ENCODE peak calls at places on chromosomes 6 and 20, in ten cellular contexts. R, W, E, H, O, G, P, M, J and X are unnamed samples. For H3K4me1, the result is how much of the 10 kb centered on the place peaks cover.

GRCh38 chr20:60718743-60719142 is 533.3 kb upstream of the CDH4 start:
- DNase-seq in R (no peak), W (no peak), E (no peak), H (no peak), O (no peak), G (no peak), P (no peak), M (peak), J (peak), X (no peak)

GRCh38 chr6:82551831-82552230 is 188.2 kb downstream of the TPBG start:
- DNase-seq in R (no peak), W (no peak), E (no peak), H (no peak), O (no peak), G (no peak), P (no peak), M (no peak), J (no peak), X (no peak)

GRCh38 chr6:134495203-134495892 is 177.4 kb upstream of the SGK1 start:
- DNase-seq in R (no peak), W (no peak), E (no peak), H (no peak), O (no peak), G (no peak), P (no peak), M (no peak), J (no peak), X (no peak)

GRCh38 chr6:1602356-1602713 is 7.4 kb upstream of the FOXC1 start:
- DNase-seq in R (no peak), W (no peak), E (no peak), H (no peak), O (no peak), G (no peak), P (peak), M (no peak), J (no peak), X (no peak)

GRCh38 chr6:135820340-135820739 is 31.2 kb upstream of the PDE7B start:
- DNase-seq in R (no peak), W (no peak), E (no peak), H (no peak), O (no peak), G (no peak), P (no peak), M (no peak), J (no peak), X (no peak)

GRCh38 chr6:46044876-46045617 is 29.4 kb upstream of the CLIC5 start:
- DNase-seq in R (no peak), W (peak), E (peak), H (peak), O (no peak), G (no peak), P (no peak), M (no peak), J (peak), X (no peak)

GRCh38 chr20:49794336-49795124 is 18.1 kb upstream of the SLC9A8 start:
- DNase-seq in R (peak), W (peak), E (no peak), H (no peak), O (no peak), G (peak), P (no peak), M (no peak), J (no peak), X (no peak)

GRCh38 chr6:113595921-113596376 is 261.2 kb upstream of the MARCKS start:
- DNase-seq in R (no peak), W (no peak), E (peak), H (no peak), O (no peak), G (peak), P (no peak), M (no peak), J (no peak), X (no peak)

GRCh38 chr20:354298-354977 is 7.5 kb downstream of the NRSN2 start:
- DNase-seq in R (peak), W (no peak), E (peak), H (peak), O (peak), G (peak), P (peak), M (peak), J (peak), X (peak)

GRCh38 chr6:116595247-116595646 is 21.0 kb upstream of the RSPH4A start:
- DNase-seq in R (no peak), W (no peak), E (no peak), H (no peak), O (no peak), G (no peak), P (no peak), M (no peak), J (no peak), X (no peak)

GRCh38 chr6:110399219-110400071 is 15.9 kb downstream of the DDO start:
- DNase-seq in R (no peak), W (no peak), E (no peak), H (no peak), O (no peak), G (no peak), P (no peak), M (no peak), J (no peak), X (no peak)

GRCh38 chr6:117547688-117548621 is 54.4 kb downstream of the GOPC start:
- DNase-seq in R (peak), W (no peak), E (peak), H (peak), O (peak), G (peak), P (peak), M (no peak), J (no peak), X (no peak)

GRCh38 chr6:130632897-130633296 is 194.3 kb upstream of the SMLR1 start:
- DNase-seq in R (no peak), W (no peak), E (no peak), H (no peak), O (no peak), G (no peak), P (no peak), M (peak), J (peak), X (no peak)

DNA sequence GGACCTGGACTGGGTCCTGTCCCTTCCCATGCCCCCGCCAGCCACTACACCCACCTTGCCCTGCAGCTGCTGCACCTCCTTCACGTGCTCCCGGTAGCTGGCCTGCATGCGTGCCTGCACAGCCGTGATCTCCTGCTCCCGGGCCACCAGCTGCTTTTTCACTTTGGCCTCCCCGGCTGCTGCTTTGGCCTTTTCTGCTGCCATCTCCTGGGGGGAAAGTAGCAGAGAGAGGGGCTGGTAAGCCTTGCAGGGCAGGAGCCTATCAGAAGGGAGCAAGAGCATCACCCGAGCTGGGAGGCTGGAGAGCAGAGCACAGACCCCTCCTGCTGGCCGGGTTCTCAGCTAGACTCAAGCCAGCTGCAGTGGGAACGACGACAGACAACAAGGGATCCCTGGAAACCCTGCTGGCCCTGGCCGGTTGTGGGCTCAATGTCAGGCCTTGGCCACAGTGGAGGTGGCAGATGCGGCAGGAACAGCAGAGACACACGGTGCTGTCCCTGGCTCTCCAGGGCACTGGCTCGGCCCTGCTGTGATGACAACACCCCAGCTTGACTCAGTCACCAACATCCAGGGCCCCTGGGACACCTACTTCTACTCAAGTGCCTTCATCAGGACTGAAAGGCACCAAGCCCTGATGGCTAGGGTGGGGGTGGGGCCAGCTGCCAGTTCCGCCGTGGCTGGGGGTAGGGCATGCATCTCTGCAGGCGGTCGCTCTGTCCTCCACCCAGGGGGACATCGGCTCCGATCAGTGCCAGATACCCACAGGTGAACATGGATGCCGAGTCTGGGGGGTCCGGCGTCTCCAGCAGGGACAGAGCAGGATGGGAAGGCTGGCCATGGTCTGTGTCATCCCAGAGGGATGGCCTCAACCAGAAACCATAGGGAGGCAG is 45.3 kb downstream of the RRBP1 start:
- DNase-seq in R (no peak), W (no peak), E (no peak), H (no peak), O (no peak), G (no peak), P (peak), M (peak), J (no peak), X (no peak)
- H3K4me1 ChIP-seq in R (under half), W (under half), E (under half), H (under half), O (under half), G (under half), P (under half), M (under half), J (under half), X (under half)

GRCh38 chr6:35264550-35265274 is 5.2 kb downstream of the ZNF76 start:
- DNase-seq in R (no peak), W (peak), E (no peak), H (no peak), O (no peak), G (no peak), P (no peak), M (no peak), J (no peak), X (no peak)
- H3K4me1 ChIP-seq in R (under half), W (under half), E (under half), H (under half), O (under half), G (under half), P (under half), M (under half), J (under half), X (under half)

DNA sequence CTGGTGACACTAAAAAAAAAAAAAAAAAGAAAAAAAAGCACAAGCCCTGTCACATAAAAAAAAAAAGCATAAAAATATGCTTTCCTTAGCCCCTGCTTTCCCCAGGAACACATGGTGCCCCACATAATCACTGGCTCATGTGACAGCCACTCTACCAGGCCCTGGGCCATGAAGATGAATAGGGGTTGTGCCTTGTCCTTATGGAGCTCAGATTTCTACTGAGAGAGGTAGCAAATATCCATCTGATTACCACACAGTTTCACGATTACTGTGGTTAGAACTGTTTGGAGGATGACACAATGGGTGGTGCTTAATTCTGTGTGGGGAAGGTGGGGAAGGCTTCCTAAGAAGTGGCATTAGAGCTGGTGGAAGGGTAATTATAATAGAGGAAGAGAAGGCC is 9.3 kb downstream of the RAET1E start:
- DNase-seq in R (no peak), W (peak), E (peak), H (no peak), O (no peak), G (no peak), P (no peak), M (no peak), J (no peak), X (no peak)
- H3K4me1 ChIP-seq in R (under half), W (under half), E (under half), H (under half), O (under half), G (under half), P (under half), M (under half), J (under half), X (under half)

DNA sequence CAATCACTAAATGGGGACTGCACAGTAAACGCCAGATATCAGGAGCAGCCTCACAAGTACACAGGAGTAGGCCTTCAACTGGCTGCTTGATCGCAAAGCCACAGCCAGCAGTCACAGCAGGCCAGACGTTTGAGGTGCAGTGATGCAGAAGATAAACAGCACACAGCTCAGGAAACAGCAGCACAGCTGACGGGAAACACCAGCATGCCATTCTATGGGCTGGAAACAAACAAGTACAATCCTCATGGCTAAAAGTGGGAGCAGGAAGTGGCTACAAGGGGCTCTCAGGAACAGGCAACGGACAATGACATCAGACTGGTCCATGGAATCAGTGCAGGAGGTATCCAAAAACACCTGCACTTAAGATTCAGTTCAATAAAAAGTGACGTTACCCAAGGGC is 111.0 kb downstream of the DTNBP1 start:
- DNase-seq in R (no peak), W (no peak), E (peak), H (peak), O (no peak), G (no peak), P (peak), M (peak), J (peak), X (no peak)
- H3K4me1 ChIP-seq in R (under half), W (under half), E (under half), H (under half), O (under half), G (under half), P (under half), M (under half), J (half or more), X (under half)